ENCODE peak calls at places on chromosomes 2 and 18, in seven cellular contexts. One of them, this sample, is unnamed.

GRCh38 chr2:195560209-195560907 is 96.7 kb upstream of the SLC39A10 start:
- DNase-seq in astrocyte: no peak
- DNase-seq in mammary epithelial cell: no peak
- DNase-seq in HFFc6: no peak
- DNase-seq in endothelial cell: no peak
- DNase-seq in neural crest cell: no peak
- DNase-seq in SK-N-SH: no peak
- DNase-seq in this sample: peak

GRCh38 chr2:179422037-179422643 is 157.5 kb upstream of the SESTD1 start:
- DNase-seq in endothelial cell: peak
- DNase-seq in mammary epithelial cell: peak
- DNase-seq in SK-N-SH: peak
- DNase-seq in astrocyte: peak
- DNase-seq in HFFc6: peak
- DNase-seq in neural crest cell: peak
- DNase-seq in this sample: peak

GRCh38 chr2:84212611-84213314 is 246.3 kb downstream of the SUCLG1 start:
- DNase-seq in HFFc6: no peak
- DNase-seq in astrocyte: no peak
- DNase-seq in SK-N-SH: no peak
- DNase-seq in endothelial cell: no peak
- DNase-seq in mammary epithelial cell: no peak
- DNase-seq in neural crest cell: no peak
- DNase-seq in this sample: no peak

GRCh38 chr2:235471186-235471747 is 22.6 kb upstream of the AGAP1 start:
- DNase-seq in SK-N-SH: no peak
- DNase-seq in HFFc6: no peak
- DNase-seq in astrocyte: no peak
- DNase-seq in endothelial cell: no peak
- DNase-seq in neural crest cell: no peak
- DNase-seq in mammary epithelial cell: no peak
- DNase-seq in this sample: no peak

GRCh38 chr2:98454500-98455235 is 10.0 kb downstream of the INPP4A start:
- DNase-seq in SK-N-SH: no peak
- DNase-seq in mammary epithelial cell: no peak
- DNase-seq in endothelial cell: no peak
- DNase-seq in HFFc6: no peak
- DNase-seq in neural crest cell: no peak
- DNase-seq in astrocyte: no peak
- DNase-seq in this sample: peak

GRCh38 chr2:83081835-83082522 is 1377.1 kb downstream of the SUCLG1 start:
- DNase-seq in astrocyte: peak
- DNase-seq in HFFc6: peak
- DNase-seq in neural crest cell: no peak
- DNase-seq in endothelial cell: peak
- DNase-seq in mammary epithelial cell: peak
- DNase-seq in SK-N-SH: peak
- DNase-seq in this sample: peak

GRCh38 chr2:190344275-190344827 is 962 bp downstream of the INPP1 start:
- DNase-seq in endothelial cell: no peak
- DNase-seq in HFFc6: peak
- DNase-seq in SK-N-SH: no peak
- DNase-seq in neural crest cell: no peak
- DNase-seq in mammary epithelial cell: peak
- DNase-seq in astrocyte: no peak
- DNase-seq in this sample: no peak

GRCh38 chr2:162091325-162092007 is 17.5 kb upstream of the DPP4 start:
- DNase-seq in endothelial cell: no peak
- DNase-seq in HFFc6: peak
- DNase-seq in astrocyte: no peak
- DNase-seq in SK-N-SH: no peak
- DNase-seq in neural crest cell: no peak
- DNase-seq in mammary epithelial cell: peak
- DNase-seq in this sample: no peak

GRCh38 chr2:112276954-112277353 is 1.6 kb downstream of the ZC3H6 start:
- DNase-seq in SK-N-SH: no peak
- DNase-seq in HFFc6: no peak
- DNase-seq in mammary epithelial cell: no peak
- DNase-seq in neural crest cell: no peak
- DNase-seq in astrocyte: no peak
- DNase-seq in endothelial cell: no peak
- DNase-seq in this sample: no peak

GRCh38 chr18:61572871-61573270 is 239.6 kb downstream of the CDH20 start:
- DNase-seq in mammary epithelial cell: no peak
- DNase-seq in HFFc6: no peak
- DNase-seq in SK-N-SH: no peak
- DNase-seq in endothelial cell: no peak
- DNase-seq in astrocyte: peak
- DNase-seq in neural crest cell: no peak
- DNase-seq in this sample: peak

GRCh38 chr18:74249181-74249968 is 42.4 kb downstream of the CYB5A start:
- DNase-seq in astrocyte: peak
- DNase-seq in endothelial cell: no peak
- DNase-seq in HFFc6: peak
- DNase-seq in SK-N-SH: no peak
- DNase-seq in mammary epithelial cell: peak
- DNase-seq in neural crest cell: no peak
- DNase-seq in this sample: peak

GRCh38 chr2:238013806-238014205 is 47.0 kb downstream of the UBE2F start:
- DNase-seq in astrocyte: no peak
- DNase-seq in neural crest cell: no peak
- DNase-seq in endothelial cell: no peak
- DNase-seq in HFFc6: no peak
- DNase-seq in SK-N-SH: no peak
- DNase-seq in mammary epithelial cell: no peak
- DNase-seq in this sample: no peak

GRCh38 chr18:23669804-23670203 is 7.1 kb upstream of the ANKRD29 start:
- DNase-seq in mammary epithelial cell: no peak
- DNase-seq in neural crest cell: no peak
- DNase-seq in astrocyte: no peak
- DNase-seq in HFFc6: no peak
- DNase-seq in SK-N-SH: no peak
- DNase-seq in endothelial cell: no peak
- DNase-seq in this sample: peak

GRCh38 chr18:32373995-32374394 is 96.7 kb downstream of the GAREM1 start:
- DNase-seq in endothelial cell: no peak
- DNase-seq in neural crest cell: no peak
- DNase-seq in HFFc6: no peak
- DNase-seq in mammary epithelial cell: peak
- DNase-seq in SK-N-SH: no peak
- DNase-seq in astrocyte: peak
- DNase-seq in this sample: peak

GRCh38 chr18:5057348-5058012 is 139.6 kb downstream of the AKAIN1 start:
- DNase-seq in mammary epithelial cell: peak
- DNase-seq in endothelial cell: peak
- DNase-seq in astrocyte: peak
- DNase-seq in HFFc6: peak
- DNase-seq in SK-N-SH: peak
- DNase-seq in neural crest cell: peak
- DNase-seq in this sample: peak

GRCh38 chr2:170821631-170822291 is 5.1 kb downstream of the GAD1 start:
- DNase-seq in neural crest cell: no peak
- DNase-seq in mammary epithelial cell: no peak
- DNase-seq in endothelial cell: no peak
- DNase-seq in HFFc6: no peak
- DNase-seq in SK-N-SH: no peak
- DNase-seq in astrocyte: no peak
- DNase-seq in this sample: no peak

GRCh38 chr2:170822885-170823799 is 6.5 kb downstream of the GAD1 start:
- DNase-seq in HFFc6: no peak
- DNase-seq in endothelial cell: no peak
- DNase-seq in astrocyte: no peak
- DNase-seq in neural crest cell: peak
- DNase-seq in SK-N-SH: peak
- DNase-seq in mammary epithelial cell: no peak
- DNase-seq in this sample: no peak

GRCh38 chr2:170824526-170825015 is 7.9 kb downstream of the GAD1 start:
- DNase-seq in astrocyte: no peak
- DNase-seq in endothelial cell: no peak
- DNase-seq in mammary epithelial cell: no peak
- DNase-seq in neural crest cell: no peak
- DNase-seq in HFFc6: no peak
- DNase-seq in SK-N-SH: no peak
- DNase-seq in this sample: no peak

GRCh38 chr2:170822292-170822884 is 5.7 kb downstream of the GAD1 start:
- DNase-seq in endothelial cell: peak
- DNase-seq in neural crest cell: peak
- DNase-seq in astrocyte: no peak
- DNase-seq in mammary epithelial cell: no peak
- DNase-seq in HFFc6: no peak
- DNase-seq in SK-N-SH: peak
- DNase-seq in this sample: no peak

DNA sequence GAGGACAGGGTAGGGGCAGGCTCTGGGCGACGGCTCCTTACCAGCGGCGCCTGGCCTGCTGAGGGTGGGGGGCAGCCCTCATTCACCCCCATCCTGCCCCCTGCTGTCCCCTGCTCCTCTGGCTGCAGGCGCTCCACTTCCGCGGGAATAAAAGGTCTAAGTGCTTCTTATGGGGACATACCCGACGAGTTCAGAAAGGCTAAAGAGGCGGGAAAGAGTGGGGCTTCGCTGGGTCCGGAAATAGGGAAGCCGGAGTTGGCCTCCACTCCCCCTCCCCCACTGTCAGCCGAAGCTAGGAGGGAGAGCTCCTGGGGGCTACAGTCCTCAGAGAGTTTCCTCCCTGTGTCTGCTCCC is 7.1 kb downstream of the GAD1 start:
- DNase-seq in endothelial cell: no peak
- DNase-seq in neural crest cell: no peak
- DNase-seq in SK-N-SH: no peak
- DNase-seq in mammary epithelial cell: no peak
- DNase-seq in astrocyte: no peak
- DNase-seq in HFFc6: no peak
- DNase-seq in this sample: no peak
- TF ChIP-seq CTCF in endothelial cell: no peak
- TF ChIP-seq CTCF in neural crest cell: no peak
- TF ChIP-seq CTCF in SK-N-SH: no peak
- TF ChIP-seq CTCF in mammary epithelial cell: no peak
- TF ChIP-seq CTCF in astrocyte: no peak
- TF ChIP-seq CTCF in HFFc6: no peak
- TF ChIP-seq CTCF in this sample: no peak

DNA sequence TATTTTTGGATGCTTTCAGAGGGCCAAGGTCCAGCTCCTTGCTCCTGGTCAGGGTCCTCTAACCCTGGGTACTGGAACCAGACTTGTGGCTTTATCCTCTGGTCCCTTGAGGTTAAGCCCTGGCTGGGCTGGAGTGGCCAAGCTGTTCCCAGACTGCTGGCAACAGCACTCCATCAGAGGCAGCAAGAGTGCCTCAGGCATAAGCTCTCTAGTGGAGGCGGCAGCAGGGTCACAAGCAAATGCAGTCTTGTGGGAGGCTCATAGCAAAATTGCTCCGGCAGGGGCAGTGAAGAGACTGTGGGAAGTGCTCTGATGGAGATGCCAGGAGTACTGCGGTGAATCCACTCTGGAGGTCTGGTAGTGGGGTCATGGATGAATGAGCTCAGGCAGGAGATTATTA is 128.9 kb upstream of the OTOS start:
- DNase-seq in endothelial cell: no peak
- DNase-seq in SK-N-SH: peak
- DNase-seq in HFFc6: no peak
- DNase-seq in mammary epithelial cell: no peak
- DNase-seq in astrocyte: no peak
- DNase-seq in neural crest cell: no peak
- DNase-seq in this sample: no peak
- TF ChIP-seq CTCF in endothelial cell: no peak
- TF ChIP-seq CTCF in SK-N-SH: no peak
- TF ChIP-seq CTCF in HFFc6: no peak
- TF ChIP-seq CTCF in mammary epithelial cell: no peak
- TF ChIP-seq CTCF in astrocyte: no peak
- TF ChIP-seq CTCF in neural crest cell: no peak
- TF ChIP-seq CTCF in this sample: no peak

GRCh38 chr18:37935086-37935485 is 369.5 kb upstream of the CELF4 start:
- DNase-seq in endothelial cell: no peak
- DNase-seq in neural crest cell: no peak
- DNase-seq in mammary epithelial cell: no peak
- DNase-seq in astrocyte: no peak
- DNase-seq in HFFc6: no peak
- DNase-seq in SK-N-SH: no peak
- DNase-seq in this sample: no peak

GRCh38 chr18:37930640-37931039 is 365.0 kb upstream of the CELF4 start:
- DNase-seq in endothelial cell: no peak
- DNase-seq in mammary epithelial cell: no peak
- DNase-seq in astrocyte: no peak
- DNase-seq in HFFc6: no peak
- DNase-seq in neural crest cell: no peak
- DNase-seq in SK-N-SH: no peak
- DNase-seq in this sample: no peak
- TF ChIP-seq CTCF in endothelial cell: no peak
- TF ChIP-seq CTCF in mammary epithelial cell: no peak
- TF ChIP-seq CTCF in astrocyte: no peak
- TF ChIP-seq CTCF in HFFc6: no peak
- TF ChIP-seq CTCF in neural crest cell: no peak
- TF ChIP-seq CTCF in SK-N-SH: no peak
- TF ChIP-seq CTCF in this sample: no peak

DNA sequence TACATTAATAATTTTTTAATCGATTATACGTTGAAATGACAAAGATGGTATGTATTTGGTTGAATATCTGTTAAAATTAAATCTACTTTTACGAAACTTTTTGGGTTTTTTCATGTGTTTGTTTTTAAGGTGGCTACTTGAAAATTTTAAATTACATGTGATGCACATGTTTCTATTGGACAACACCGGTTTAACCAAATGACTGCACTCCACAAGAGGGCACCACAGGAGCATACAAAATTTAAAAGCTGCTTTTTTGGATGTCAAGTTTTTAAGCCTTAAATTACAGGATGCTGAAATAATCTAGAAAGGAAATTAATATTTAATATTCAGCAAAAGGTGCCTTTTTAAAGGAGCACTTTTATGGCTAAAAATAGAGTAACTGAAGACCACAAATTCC is 98.7 kb downstream of the ACVR1 start:
- DNase-seq in astrocyte: no peak
- DNase-seq in endothelial cell: peak
- DNase-seq in neural crest cell: peak
- DNase-seq in mammary epithelial cell: peak
- DNase-seq in SK-N-SH: peak
- DNase-seq in HFFc6: peak
- DNase-seq in this sample: peak
- TF ChIP-seq CTCF in astrocyte: peak
- TF ChIP-seq CTCF in endothelial cell: peak
- TF ChIP-seq CTCF in neural crest cell: peak
- TF ChIP-seq CTCF in mammary epithelial cell: peak
- TF ChIP-seq CTCF in SK-N-SH: peak
- TF ChIP-seq CTCF in HFFc6: peak
- TF ChIP-seq CTCF in this sample: peak

GRCh38 chr2:19352946-19353720 is 5.3 kb downstream of the OSR1 start:
- DNase-seq in astrocyte: no peak
- DNase-seq in neural crest cell: no peak
- DNase-seq in HFFc6: no peak
- DNase-seq in mammary epithelial cell: no peak
- DNase-seq in SK-N-SH: peak
- DNase-seq in endothelial cell: no peak
- DNase-seq in this sample: no peak
- TF ChIP-seq CTCF in astrocyte: no peak
- TF ChIP-seq CTCF in neural crest cell: no peak
- TF ChIP-seq CTCF in HFFc6: no peak
- TF ChIP-seq CTCF in mammary epithelial cell: no peak
- TF ChIP-seq CTCF in SK-N-SH: peak
- TF ChIP-seq CTCF in endothelial cell: no peak
- TF ChIP-seq CTCF in this sample: no peak

GRCh38 chr18:29226201-29226600 is 1049.3 kb upstream of the CDH2 start:
- DNase-seq in SK-N-SH: no peak
- DNase-seq in endothelial cell: no peak
- DNase-seq in neural crest cell: no peak
- DNase-seq in astrocyte: peak
- DNase-seq in HFFc6: no peak
- DNase-seq in mammary epithelial cell: peak
- DNase-seq in this sample: peak
- TF ChIP-seq CTCF in SK-N-SH: no peak
- TF ChIP-seq CTCF in endothelial cell: no peak
- TF ChIP-seq CTCF in neural crest cell: no peak
- TF ChIP-seq CTCF in astrocyte: no peak
- TF ChIP-seq CTCF in HFFc6: no peak
- TF ChIP-seq CTCF in mammary epithelial cell: no peak
- TF ChIP-seq CTCF in this sample: no peak